ENCODE peak calls at places on chromosome 12, in nine cellular contexts. One of them, this sample, is unnamed.

GRCh38 chr12:55823419-55823818 is 5.6 kb downstream of the ORMDL2 start:
- DNase-seq in activated CD4-positive, CD25-positive, alpha-beta regulatory T cell treated with anti-CD3 and anti-CD28 coated beads, Interleukin-2, amount 50 U/mL, for 72 hours: no peak
- DNase-seq in naive B cell: no peak
- DNase-seq in iris pigment epithelial cell: no peak
- DNase-seq in T-helper 17 cell: no peak
- DNase-seq in type B pancreatic cell: no peak
- DNase-seq in spleen: no peak
- DNase-seq in tibial nerve: no peak
- DNase-seq in CD8-positive, alpha-beta memory T cell: no peak
- DNase-seq in this sample: no peak

GRCh38 chr12:92582466-92582865 is 120.3 kb upstream of the PLEKHG7 start:
- DNase-seq in activated CD4-positive, CD25-positive, alpha-beta regulatory T cell treated with anti-CD3 and anti-CD28 coated beads, Interleukin-2, amount 50 U/mL, for 72 hours: no peak
- DNase-seq in naive B cell: no peak
- DNase-seq in iris pigment epithelial cell: no peak
- DNase-seq in T-helper 17 cell: no peak
- DNase-seq in type B pancreatic cell: no peak
- DNase-seq in spleen: no peak
- DNase-seq in tibial nerve: no peak
- DNase-seq in CD8-positive, alpha-beta memory T cell: no peak
- DNase-seq in this sample: no peak

GRCh38 chr12:41407240-41407799 is 219.2 kb downstream of the PDZRN4 start:
- DNase-seq in activated CD4-positive, CD25-positive, alpha-beta regulatory T cell treated with anti-CD3 and anti-CD28 coated beads, Interleukin-2, amount 50 U/mL, for 72 hours: no peak
- DNase-seq in naive B cell: no peak
- DNase-seq in iris pigment epithelial cell: no peak
- DNase-seq in T-helper 17 cell: no peak
- DNase-seq in type B pancreatic cell: no peak
- DNase-seq in spleen: no peak
- DNase-seq in tibial nerve: no peak
- DNase-seq in CD8-positive, alpha-beta memory T cell: no peak
- DNase-seq in this sample: no peak

GRCh38 chr12:56469007-56469930 is 891 bp downstream of the SPRYD4 start:
- DNase-seq in activated CD4-positive, CD25-positive, alpha-beta regulatory T cell treated with anti-CD3 and anti-CD28 coated beads, Interleukin-2, amount 50 U/mL, for 72 hours: no peak
- DNase-seq in naive B cell: no peak
- DNase-seq in iris pigment epithelial cell: no peak
- DNase-seq in T-helper 17 cell: no peak
- DNase-seq in type B pancreatic cell: no peak
- DNase-seq in spleen: peak
- DNase-seq in tibial nerve: no peak
- DNase-seq in CD8-positive, alpha-beta memory T cell: no peak
- DNase-seq in this sample: no peak

GRCh38 chr12:52645120-52645761 is 6.8 kb downstream of the KRT2 start:
- DNase-seq in activated CD4-positive, CD25-positive, alpha-beta regulatory T cell treated with anti-CD3 and anti-CD28 coated beads, Interleukin-2, amount 50 U/mL, for 72 hours: no peak
- DNase-seq in naive B cell: no peak
- DNase-seq in iris pigment epithelial cell: no peak
- DNase-seq in T-helper 17 cell: no peak
- DNase-seq in type B pancreatic cell: peak
- DNase-seq in spleen: no peak
- DNase-seq in tibial nerve: no peak
- DNase-seq in CD8-positive, alpha-beta memory T cell: peak
- DNase-seq in this sample: no peak

GRCh38 chr12:123389560-123390351 is 5.8 kb downstream of the KMT5A start:
- DNase-seq in activated CD4-positive, CD25-positive, alpha-beta regulatory T cell treated with anti-CD3 and anti-CD28 coated beads, Interleukin-2, amount 50 U/mL, for 72 hours: peak
- DNase-seq in naive B cell: peak
- DNase-seq in iris pigment epithelial cell: peak
- DNase-seq in T-helper 17 cell: peak
- DNase-seq in type B pancreatic cell: peak
- DNase-seq in spleen: peak
- DNase-seq in tibial nerve: no peak
- DNase-seq in CD8-positive, alpha-beta memory T cell: no peak
- DNase-seq in this sample: no peak

GRCh38 chr12:124910561-124911478 is 3.6 kb downstream of the UBC start:
- DNase-seq in activated CD4-positive, CD25-positive, alpha-beta regulatory T cell treated with anti-CD3 and anti-CD28 coated beads, Interleukin-2, amount 50 U/mL, for 72 hours: no peak
- DNase-seq in naive B cell: no peak
- DNase-seq in iris pigment epithelial cell: peak
- DNase-seq in T-helper 17 cell: no peak
- DNase-seq in type B pancreatic cell: no peak
- DNase-seq in spleen: no peak
- DNase-seq in tibial nerve: peak
- DNase-seq in CD8-positive, alpha-beta memory T cell: no peak
- DNase-seq in this sample: no peak

GRCh38 chr12:92096346-92097136 is 49.1 kb downstream of the BTG1 start:
- DNase-seq in activated CD4-positive, CD25-positive, alpha-beta regulatory T cell treated with anti-CD3 and anti-CD28 coated beads, Interleukin-2, amount 50 U/mL, for 72 hours: no peak
- DNase-seq in naive B cell: no peak
- DNase-seq in iris pigment epithelial cell: peak
- DNase-seq in T-helper 17 cell: no peak
- DNase-seq in type B pancreatic cell: no peak
- DNase-seq in spleen: no peak
- DNase-seq in tibial nerve: no peak
- DNase-seq in CD8-positive, alpha-beta memory T cell: no peak
- DNase-seq in this sample: no peak

GRCh38 chr12:52370906-52371608 is 3.8 kb upstream of the KRT85 start:
- DNase-seq in activated CD4-positive, CD25-positive, alpha-beta regulatory T cell treated with anti-CD3 and anti-CD28 coated beads, Interleukin-2, amount 50 U/mL, for 72 hours: no peak
- DNase-seq in naive B cell: no peak
- DNase-seq in iris pigment epithelial cell: peak
- DNase-seq in T-helper 17 cell: no peak
- DNase-seq in type B pancreatic cell: no peak
- DNase-seq in spleen: peak
- DNase-seq in tibial nerve: peak
- DNase-seq in CD8-positive, alpha-beta memory T cell: no peak
- DNase-seq in this sample: no peak

GRCh38 chr12:9870311-9870866 is 1.2 kb upstream of the CLEC2B start:
- DNase-seq in activated CD4-positive, CD25-positive, alpha-beta regulatory T cell treated with anti-CD3 and anti-CD28 coated beads, Interleukin-2, amount 50 U/mL, for 72 hours: no peak
- DNase-seq in naive B cell: no peak
- DNase-seq in iris pigment epithelial cell: peak
- DNase-seq in T-helper 17 cell: no peak
- DNase-seq in type B pancreatic cell: no peak
- DNase-seq in spleen: no peak
- DNase-seq in tibial nerve: no peak
- DNase-seq in CD8-positive, alpha-beta memory T cell: no peak
- DNase-seq in this sample: no peak

GRCh38 chr12:51388066-51388799 is 3.0 kb downstream of the GALNT6 start:
- DNase-seq in activated CD4-positive, CD25-positive, alpha-beta regulatory T cell treated with anti-CD3 and anti-CD28 coated beads, Interleukin-2, amount 50 U/mL, for 72 hours: no peak
- DNase-seq in naive B cell: no peak
- DNase-seq in iris pigment epithelial cell: peak
- DNase-seq in T-helper 17 cell: no peak
- DNase-seq in type B pancreatic cell: no peak
- DNase-seq in spleen: no peak
- DNase-seq in tibial nerve: no peak
- DNase-seq in CD8-positive, alpha-beta memory T cell: no peak
- DNase-seq in this sample: no peak

GRCh38 chr12:123696641-123697040 is 15.5 kb upstream of the ATP6V0A2 start:
- DNase-seq in activated CD4-positive, CD25-positive, alpha-beta regulatory T cell treated with anti-CD3 and anti-CD28 coated beads, Interleukin-2, amount 50 U/mL, for 72 hours: no peak
- DNase-seq in naive B cell: no peak
- DNase-seq in iris pigment epithelial cell: no peak
- DNase-seq in T-helper 17 cell: no peak
- DNase-seq in type B pancreatic cell: no peak
- DNase-seq in spleen: no peak
- DNase-seq in tibial nerve: no peak
- DNase-seq in CD8-positive, alpha-beta memory T cell: no peak
- DNase-seq in this sample: no peak

GRCh38 chr12:79769189-79769859 is 78.6 kb upstream of the PAWR start:
- DNase-seq in activated CD4-positive, CD25-positive, alpha-beta regulatory T cell treated with anti-CD3 and anti-CD28 coated beads, Interleukin-2, amount 50 U/mL, for 72 hours: no peak
- DNase-seq in naive B cell: no peak
- DNase-seq in iris pigment epithelial cell: no peak
- DNase-seq in T-helper 17 cell: no peak
- DNase-seq in type B pancreatic cell: no peak
- DNase-seq in spleen: no peak
- DNase-seq in tibial nerve: no peak
- DNase-seq in CD8-positive, alpha-beta memory T cell: no peak
- DNase-seq in this sample: no peak

GRCh38 chr12:3113671-3114070 is 36.5 kb downstream of the TSPAN9 start:
- DNase-seq in activated CD4-positive, CD25-positive, alpha-beta regulatory T cell treated with anti-CD3 and anti-CD28 coated beads, Interleukin-2, amount 50 U/mL, for 72 hours: no peak
- DNase-seq in naive B cell: no peak
- DNase-seq in iris pigment epithelial cell: no peak
- DNase-seq in T-helper 17 cell: no peak
- DNase-seq in type B pancreatic cell: no peak
- DNase-seq in spleen: no peak
- DNase-seq in tibial nerve: no peak
- DNase-seq in CD8-positive, alpha-beta memory T cell: no peak
- DNase-seq in this sample: no peak

GRCh38 chr12:12636641-12637040 is 25.0 kb downstream of the CREBL2 start:
- DNase-seq in activated CD4-positive, CD25-positive, alpha-beta regulatory T cell treated with anti-CD3 and anti-CD28 coated beads, Interleukin-2, amount 50 U/mL, for 72 hours: no peak
- DNase-seq in naive B cell: no peak
- DNase-seq in iris pigment epithelial cell: no peak
- DNase-seq in T-helper 17 cell: no peak
- DNase-seq in type B pancreatic cell: no peak
- DNase-seq in spleen: no peak
- DNase-seq in tibial nerve: no peak
- DNase-seq in CD8-positive, alpha-beta memory T cell: no peak
- DNase-seq in this sample: no peak

GRCh38 chr12:94988471-94988870 is 15.0 kb downstream of the NDUFA12 start:
- DNase-seq in activated CD4-positive, CD25-positive, alpha-beta regulatory T cell treated with anti-CD3 and anti-CD28 coated beads, Interleukin-2, amount 50 U/mL, for 72 hours: no peak
- DNase-seq in naive B cell: no peak
- DNase-seq in iris pigment epithelial cell: peak
- DNase-seq in T-helper 17 cell: no peak
- DNase-seq in type B pancreatic cell: no peak
- DNase-seq in spleen: no peak
- DNase-seq in tibial nerve: no peak
- DNase-seq in CD8-positive, alpha-beta memory T cell: no peak
- DNase-seq in this sample: no peak

GRCh38 chr12:123540899-123541662 is 7.6 kb upstream of the RILPL1 start:
- DNase-seq in activated CD4-positive, CD25-positive, alpha-beta regulatory T cell treated with anti-CD3 and anti-CD28 coated beads, Interleukin-2, amount 50 U/mL, for 72 hours: no peak
- DNase-seq in naive B cell: no peak
- DNase-seq in iris pigment epithelial cell: no peak
- DNase-seq in T-helper 17 cell: no peak
- DNase-seq in type B pancreatic cell: no peak
- DNase-seq in spleen: no peak
- DNase-seq in tibial nerve: no peak
- DNase-seq in CD8-positive, alpha-beta memory T cell: no peak
- DNase-seq in this sample: no peak

GRCh38 chr12:6235499-6235898 is 35.3 kb downstream of the CD9 start:
- DNase-seq in activated CD4-positive, CD25-positive, alpha-beta regulatory T cell treated with anti-CD3 and anti-CD28 coated beads, Interleukin-2, amount 50 U/mL, for 72 hours: no peak
- DNase-seq in naive B cell: no peak
- DNase-seq in iris pigment epithelial cell: no peak
- DNase-seq in T-helper 17 cell: no peak
- DNase-seq in type B pancreatic cell: no peak
- DNase-seq in spleen: peak
- DNase-seq in tibial nerve: no peak
- DNase-seq in CD8-positive, alpha-beta memory T cell: no peak
- DNase-seq in this sample: no peak

GRCh38 chr12:12267801-12268200 is 957 bp upstream of the LRP6 start:
- DNase-seq in activated CD4-positive, CD25-positive, alpha-beta regulatory T cell treated with anti-CD3 and anti-CD28 coated beads, Interleukin-2, amount 50 U/mL, for 72 hours: no peak
- DNase-seq in naive B cell: no peak
- DNase-seq in iris pigment epithelial cell: no peak
- DNase-seq in T-helper 17 cell: no peak
- DNase-seq in type B pancreatic cell: no peak
- DNase-seq in spleen: no peak
- DNase-seq in tibial nerve: no peak
- DNase-seq in CD8-positive, alpha-beta memory T cell: no peak
- DNase-seq in this sample: no peak

GRCh38 chr12:31386364-31386777 is 60.4 kb upstream of the SINHCAF start:
- DNase-seq in activated CD4-positive, CD25-positive, alpha-beta regulatory T cell treated with anti-CD3 and anti-CD28 coated beads, Interleukin-2, amount 50 U/mL, for 72 hours: no peak
- DNase-seq in naive B cell: no peak
- DNase-seq in iris pigment epithelial cell: no peak
- DNase-seq in T-helper 17 cell: no peak
- DNase-seq in type B pancreatic cell: no peak
- DNase-seq in spleen: no peak
- DNase-seq in tibial nerve: no peak
- DNase-seq in CD8-positive, alpha-beta memory T cell: no peak
- DNase-seq in this sample: no peak

GRCh38 chr12:109753054-109753401 is 39.4 kb downstream of the FAM222A start:
- DNase-seq in activated CD4-positive, CD25-positive, alpha-beta regulatory T cell treated with anti-CD3 and anti-CD28 coated beads, Interleukin-2, amount 50 U/mL, for 72 hours: peak
- DNase-seq in naive B cell: no peak
- DNase-seq in iris pigment epithelial cell: no peak
- DNase-seq in T-helper 17 cell: no peak
- DNase-seq in type B pancreatic cell: no peak
- DNase-seq in spleen: peak
- DNase-seq in tibial nerve: no peak
- DNase-seq in CD8-positive, alpha-beta memory T cell: no peak
- DNase-seq in this sample: no peak

GRCh38 chr12:56631790-56632700 is 1.9 kb upstream of the BAZ2A start:
- DNase-seq in activated CD4-positive, CD25-positive, alpha-beta regulatory T cell treated with anti-CD3 and anti-CD28 coated beads, Interleukin-2, amount 50 U/mL, for 72 hours: peak
- DNase-seq in naive B cell: peak
- DNase-seq in iris pigment epithelial cell: peak
- DNase-seq in T-helper 17 cell: no peak
- DNase-seq in type B pancreatic cell: no peak
- DNase-seq in spleen: peak
- DNase-seq in tibial nerve: peak
- DNase-seq in CD8-positive, alpha-beta memory T cell: peak
- DNase-seq in this sample: peak

GRCh38 chr12:52884526-52885293 is 20.2 kb downstream of the KRT8 start:
- DNase-seq in activated CD4-positive, CD25-positive, alpha-beta regulatory T cell treated with anti-CD3 and anti-CD28 coated beads, Interleukin-2, amount 50 U/mL, for 72 hours: peak
- DNase-seq in naive B cell: peak
- DNase-seq in iris pigment epithelial cell: no peak
- DNase-seq in T-helper 17 cell: peak
- DNase-seq in type B pancreatic cell: peak
- DNase-seq in spleen: peak
- DNase-seq in tibial nerve: peak
- DNase-seq in CD8-positive, alpha-beta memory T cell: peak
- DNase-seq in this sample: peak

GRCh38 chr12:121963341-121964018 is 45.1 kb downstream of the CFAP251 start:
- DNase-seq in activated CD4-positive, CD25-positive, alpha-beta regulatory T cell treated with anti-CD3 and anti-CD28 coated beads, Interleukin-2, amount 50 U/mL, for 72 hours: no peak
- DNase-seq in naive B cell: no peak
- DNase-seq in iris pigment epithelial cell: no peak
- DNase-seq in T-helper 17 cell: no peak
- DNase-seq in type B pancreatic cell: no peak
- DNase-seq in spleen: no peak
- DNase-seq in tibial nerve: no peak
- DNase-seq in CD8-positive, alpha-beta memory T cell: no peak
- DNase-seq in this sample: no peak

GRCh38 chr12:14612250-14612649 is 44.6 kb upstream of the PLBD1 start:
- DNase-seq in activated CD4-positive, CD25-positive, alpha-beta regulatory T cell treated with anti-CD3 and anti-CD28 coated beads, Interleukin-2, amount 50 U/mL, for 72 hours: no peak
- DNase-seq in naive B cell: no peak
- DNase-seq in iris pigment epithelial cell: no peak
- DNase-seq in T-helper 17 cell: no peak
- DNase-seq in type B pancreatic cell: no peak
- DNase-seq in spleen: no peak
- DNase-seq in tibial nerve: no peak
- DNase-seq in CD8-positive, alpha-beta memory T cell: no peak
- DNase-seq in this sample: no peak

GRCh38 chr12:51851408-51852097 is 3.0 kb upstream of the FIGNL2 start:
- DNase-seq in activated CD4-positive, CD25-positive, alpha-beta regulatory T cell treated with anti-CD3 and anti-CD28 coated beads, Interleukin-2, amount 50 U/mL, for 72 hours: no peak
- DNase-seq in naive B cell: no peak
- DNase-seq in iris pigment epithelial cell: no peak
- DNase-seq in T-helper 17 cell: no peak
- DNase-seq in type B pancreatic cell: no peak
- DNase-seq in spleen: no peak
- DNase-seq in tibial nerve: no peak
- DNase-seq in CD8-positive, alpha-beta memory T cell: no peak
- DNase-seq in this sample: no peak

GRCh38 chr12:56271031-56271430 is 4.3 kb downstream of the COQ10A start:
- DNase-seq in activated CD4-positive, CD25-positive, alpha-beta regulatory T cell treated with anti-CD3 and anti-CD28 coated beads, Interleukin-2, amount 50 U/mL, for 72 hours: no peak
- DNase-seq in naive B cell: no peak
- DNase-seq in iris pigment epithelial cell: peak
- DNase-seq in T-helper 17 cell: no peak
- DNase-seq in type B pancreatic cell: no peak
- DNase-seq in spleen: no peak
- DNase-seq in tibial nerve: no peak
- DNase-seq in CD8-positive, alpha-beta memory T cell: no peak
- DNase-seq in this sample: no peak

GRCh38 chr12:85679296-85679695 is 156.9 kb downstream of the RASSF9 start:
- DNase-seq in activated CD4-positive, CD25-positive, alpha-beta regulatory T cell treated with anti-CD3 and anti-CD28 coated beads, Interleukin-2, amount 50 U/mL, for 72 hours: no peak
- DNase-seq in naive B cell: no peak
- DNase-seq in iris pigment epithelial cell: no peak
- DNase-seq in T-helper 17 cell: no peak
- DNase-seq in type B pancreatic cell: no peak
- DNase-seq in spleen: no peak
- DNase-seq in tibial nerve: no peak
- DNase-seq in CD8-positive, alpha-beta memory T cell: no peak
- DNase-seq in this sample: no peak

GRCh38 chr12:101962486-101962885 is 85.1 kb downstream of the DRAM1 start:
- DNase-seq in activated CD4-positive, CD25-positive, alpha-beta regulatory T cell treated with anti-CD3 and anti-CD28 coated beads, Interleukin-2, amount 50 U/mL, for 72 hours: no peak
- DNase-seq in naive B cell: no peak
- DNase-seq in iris pigment epithelial cell: no peak
- DNase-seq in T-helper 17 cell: no peak
- DNase-seq in type B pancreatic cell: no peak
- DNase-seq in spleen: no peak
- DNase-seq in tibial nerve: no peak
- DNase-seq in CD8-positive, alpha-beta memory T cell: no peak
- DNase-seq in this sample: no peak

GRCh38 chr12:125403145-125403789 is 338.0 kb downstream of the AACS start:
- DNase-seq in activated CD4-positive, CD25-positive, alpha-beta regulatory T cell treated with anti-CD3 and anti-CD28 coated beads, Interleukin-2, amount 50 U/mL, for 72 hours: no peak
- DNase-seq in naive B cell: no peak
- DNase-seq in iris pigment epithelial cell: peak
- DNase-seq in T-helper 17 cell: no peak
- DNase-seq in type B pancreatic cell: no peak
- DNase-seq in spleen: no peak
- DNase-seq in tibial nerve: no peak
- DNase-seq in CD8-positive, alpha-beta memory T cell: no peak
- DNase-seq in this sample: no peak

GRCh38 chr12:18521461-18521860 is 216.4 kb downstream of the PLCZ1 start:
- DNase-seq in activated CD4-positive, CD25-positive, alpha-beta regulatory T cell treated with anti-CD3 and anti-CD28 coated beads, Interleukin-2, amount 50 U/mL, for 72 hours: no peak
- DNase-seq in naive B cell: no peak
- DNase-seq in iris pigment epithelial cell: no peak
- DNase-seq in T-helper 17 cell: no peak
- DNase-seq in type B pancreatic cell: no peak
- DNase-seq in spleen: no peak
- DNase-seq in tibial nerve: no peak
- DNase-seq in CD8-positive, alpha-beta memory T cell: no peak
- DNase-seq in this sample: no peak